ENCODE peak calls at places on chromosomes 11 and 22, in six cellular contexts. K is hippocampal formation, M is activated T-cell treated with anti-CD3 and anti-CD28 coated beads for 1 hour, W is cardiac muscle cell, I is psoas muscle, R is EH. D is an unnamed sample.

GRCh38 chr11:120184946-120185677 is 25.7 kb upstream of the OAF start:
- DNase-seq in K (no peak), M (no peak), W (peak), I (peak), R (peak), D (peak)

GRCh38 chr11:30510750-30511149 is 75.4 kb downstream of the MPPED2 start:
- DNase-seq in K (no peak), M (no peak), W (no peak), I (no peak), R (no peak), D (no peak)

GRCh38 chr11:128892866-128893565 is 1.9 kb downstream of the KCNJ5 start:
- DNase-seq in K (no peak), M (no peak), W (no peak), I (no peak), R (no peak), D (no peak)

GRCh38 chr22:50507421-50507990 is at the start of gene LMF2:
- DNase-seq in K (peak), M (peak), W (peak), I (peak), R (no peak), D (peak)

GRCh38 chr22:20051927-20052308 is 28.1 kb upstream of the DGCR8 start:
- DNase-seq in K (no peak), M (no peak), W (no peak), I (no peak), R (no peak), D (no peak)

GRCh38 chr11:46686886-46687810 is 13.3 kb downstream of the ARHGAP1 start:
- DNase-seq in K (peak), M (no peak), W (no peak), I (no peak), R (peak), D (peak)

GRCh38 chr22:38649841-38650522 is 6.2 kb downstream of the FAM227A start:
- DNase-seq in K (no peak), M (no peak), W (no peak), I (no peak), R (no peak), D (no peak)

GRCh38 chr22:44389926-44390925 is 77.5 kb upstream of the SHISAL1 start:
- DNase-seq in K (no peak), M (no peak), W (no peak), I (peak), R (no peak), D (no peak)

GRCh38 chr22:21760640-21761039 is 25.0 kb upstream of the YPEL1 start:
- DNase-seq in K (no peak), M (no peak), W (no peak), I (no peak), R (peak), D (peak)

GRCh38 chr11:20105427-20105826 is 54.8 kb downstream of the DBX1 start:
- DNase-seq in K (no peak), M (no peak), W (no peak), I (no peak), R (no peak), D (no peak)

GRCh38 chr11:70522613-70523311 is 124.4 kb downstream of the CTTN start:
- DNase-seq in K (no peak), M (no peak), W (no peak), I (peak), R (no peak), D (no peak)

GRCh38 chr22:29994027-29994715 is 86.1 kb upstream of the HORMAD2 start:
- DNase-seq in K (no peak), M (no peak), W (no peak), I (no peak), R (peak), D (peak)

GRCh38 chr11:65615950-65616574 is 486 bp downstream of the PCNX3 start:
- DNase-seq in K (no peak), M (no peak), W (peak), I (no peak), R (peak), D (peak)

GRCh38 chr22:20783844-20784723 is 10.2 kb downstream of the SERPIND1 start:
- DNase-seq in K (peak), M (peak), W (peak), I (no peak), R (peak), D (peak)

GRCh38 chr11:115740365-115740764 is 236.2 kb upstream of the CADM1 start:
- DNase-seq in K (no peak), M (no peak), W (no peak), I (no peak), R (no peak), D (no peak)

GRCh38 chr11:77211594-77212251 is 83.7 kb downstream of the MYO7A start:
- DNase-seq in K (no peak), M (no peak), W (no peak), I (no peak), R (no peak), D (no peak)

GRCh38 chr11:78810489-78811090 is 235.9 kb upstream of the NARS2 start:
- DNase-seq in K (no peak), M (no peak), W (peak), I (no peak), R (no peak), D (no peak)

GRCh38 chr11:100778386-100778785 is 91.3 kb downstream of the ARHGAP42 start:
- DNase-seq in K (no peak), M (no peak), W (no peak), I (no peak), R (no peak), D (no peak)

GRCh38 chr11:1929621-1930447 is 10.3 kb downstream of the TNNT3 start:
- DNase-seq in K (no peak), M (no peak), W (no peak), I (peak), R (no peak), D (no peak)

GRCh38 chr11:66881436-66881835 is 24.6 kb downstream of the LRFN4 start:
- DNase-seq in K (no peak), M (no peak), W (no peak), I (peak), R (no peak), D (no peak)

GRCh38 chr11:120324932-120325810 is at the start of gene TLCD5:
- DNase-seq in K (peak), M (no peak), W (peak), I (peak), R (peak), D (peak)

GRCh38 chr11:11027271-11027670 is 169.4 kb upstream of the ZBED5 start:
- DNase-seq in K (no peak), M (no peak), W (no peak), I (no peak), R (peak), D (peak)

GRCh38 chr11:61061081-61061826 is 41.0 kb upstream of the CD5 start:
- DNase-seq in K (no peak), M (peak), W (no peak), I (no peak), R (peak), D (peak)

GRCh38 chr11:34495724-34496377 is 17.7 kb downstream of the ELF5 start:
- DNase-seq in K (no peak), M (no peak), W (no peak), I (no peak), R (no peak), D (peak)

GRCh38 chr11:19742595-19743292 is 30.1 kb downstream of the NAV2 start:
- DNase-seq in K (peak), M (peak), W (peak), I (peak), R (peak), D (peak)

GRCh38 chr11:870127-870413 is 27.4 kb downstream of the TSPAN4 start:
- DNase-seq in K (no peak), M (no peak), W (no peak), I (no peak), R (peak), D (no peak)

GRCh38 chr11:111000400-111001090 is 245.0 kb upstream of the POU2AF2 start:
- DNase-seq in K (no peak), M (no peak), W (no peak), I (no peak), R (no peak), D (peak)

GRCh38 chr11:130609121-130610035 is 160.9 kb downstream of the ADAMTS15 start:
- DNase-seq in K (no peak), M (no peak), W (no peak), I (peak), R (peak), D (peak)

GRCh38 chr11:69353696-69354544 is 60.0 kb downstream of the MYEOV start:
- DNase-seq in K (no peak), M (no peak), W (no peak), I (no peak), R (peak), D (no peak)

D was measured in M059J.